ENCODE peak calls at places on chromosome 15, in eight cellular contexts. One of them, this sample, is unnamed.

GRCh38 chr15:39365873-39366272 is 215.0 kb upstream of the THBS1 start:
- DNase-seq in right lobe of liver: no peak
- DNase-seq in GM23248: no peak
- DNase-seq in CD8-positive, alpha-beta T cell: no peak
- DNase-seq in stomach: no peak
- DNase-seq in CD8-positive, alpha-beta memory T cell: no peak
- DNase-seq in fibroblast of lung: no peak
- DNase-seq in IMR-90: no peak
- DNase-seq in this sample: no peak

GRCh38 chr15:48358681-48359152 is 27.5 kb downstream of the DUT start:
- DNase-seq in right lobe of liver: no peak
- DNase-seq in GM23248: peak; percentile 47
- DNase-seq in CD8-positive, alpha-beta T cell: no peak
- DNase-seq in stomach: no peak
- DNase-seq in CD8-positive, alpha-beta memory T cell: no peak
- DNase-seq in fibroblast of lung: peak; percentile 46
- DNase-seq in IMR-90: peak; percentile 51
- DNase-seq in this sample: no peak

GRCh38 chr15:81155375-81156218 is 21.5 kb downstream of the CFAP161 start:
- DNase-seq in right lobe of liver: no peak
- DNase-seq in GM23248: peak; percentile 80
- DNase-seq in CD8-positive, alpha-beta T cell: no peak
- DNase-seq in stomach: peak; percentile 36
- DNase-seq in CD8-positive, alpha-beta memory T cell: no peak
- DNase-seq in fibroblast of lung: peak; percentile 46
- DNase-seq in IMR-90: peak; percentile 77
- DNase-seq in this sample: peak; percentile 28

GRCh38 chr15:90064931-90065681 is 37.2 kb downstream of the IDH2 start:
- DNase-seq in right lobe of liver: peak; percentile 78
- DNase-seq in GM23248: no peak
- DNase-seq in CD8-positive, alpha-beta T cell: no peak
- DNase-seq in stomach: no peak
- DNase-seq in CD8-positive, alpha-beta memory T cell: no peak
- DNase-seq in fibroblast of lung: no peak
- DNase-seq in IMR-90: no peak
- DNase-seq in this sample: peak; percentile 73

GRCh38 chr15:90191344-90191687 is 9.8 kb upstream of the SEMA4B start:
- DNase-seq in right lobe of liver: no peak
- DNase-seq in GM23248: no peak
- DNase-seq in CD8-positive, alpha-beta T cell: no peak
- DNase-seq in stomach: no peak
- DNase-seq in CD8-positive, alpha-beta memory T cell: no peak
- DNase-seq in fibroblast of lung: no peak
- DNase-seq in IMR-90: no peak
- DNase-seq in this sample: no peak

GRCh38 chr15:63551400-63551799 is 45.8 kb upstream of the FBXL22 start:
- DNase-seq in right lobe of liver: no peak
- DNase-seq in GM23248: peak; percentile 73
- DNase-seq in CD8-positive, alpha-beta T cell: no peak
- DNase-seq in stomach: no peak
- DNase-seq in CD8-positive, alpha-beta memory T cell: no peak
- DNase-seq in fibroblast of lung: peak; percentile 59
- DNase-seq in IMR-90: peak; percentile 85
- DNase-seq in this sample: no peak

GRCh38 chr15:52109559-52110451 is 2.8 kb downstream of the BCL2L10 start:
- DNase-seq in right lobe of liver: no peak
- DNase-seq in GM23248: no peak
- DNase-seq in CD8-positive, alpha-beta T cell: no peak
- DNase-seq in stomach: no peak
- DNase-seq in CD8-positive, alpha-beta memory T cell: no peak
- DNase-seq in fibroblast of lung: no peak
- DNase-seq in IMR-90: no peak
- DNase-seq in this sample: no peak

GRCh38 chr15:75712668-75713337 is at the start of gene CSPG4:
- DNase-seq in right lobe of liver: peak; percentile 56
- DNase-seq in GM23248: peak; percentile 90
- DNase-seq in CD8-positive, alpha-beta T cell: no peak
- DNase-seq in stomach: peak; percentile 57
- DNase-seq in CD8-positive, alpha-beta memory T cell: no peak
- DNase-seq in fibroblast of lung: peak; percentile 81
- DNase-seq in IMR-90: peak; percentile 73
- DNase-seq in this sample: no peak

GRCh38 chr15:52805351-52806283 is 15.5 kb upstream of the ONECUT1 start:
- DNase-seq in right lobe of liver: peak; percentile 69
- DNase-seq in GM23248: peak; percentile 32
- DNase-seq in CD8-positive, alpha-beta T cell: no peak
- DNase-seq in stomach: no peak
- DNase-seq in CD8-positive, alpha-beta memory T cell: no peak
- DNase-seq in fibroblast of lung: no peak
- DNase-seq in IMR-90: no peak
- DNase-seq in this sample: no peak

DNA sequence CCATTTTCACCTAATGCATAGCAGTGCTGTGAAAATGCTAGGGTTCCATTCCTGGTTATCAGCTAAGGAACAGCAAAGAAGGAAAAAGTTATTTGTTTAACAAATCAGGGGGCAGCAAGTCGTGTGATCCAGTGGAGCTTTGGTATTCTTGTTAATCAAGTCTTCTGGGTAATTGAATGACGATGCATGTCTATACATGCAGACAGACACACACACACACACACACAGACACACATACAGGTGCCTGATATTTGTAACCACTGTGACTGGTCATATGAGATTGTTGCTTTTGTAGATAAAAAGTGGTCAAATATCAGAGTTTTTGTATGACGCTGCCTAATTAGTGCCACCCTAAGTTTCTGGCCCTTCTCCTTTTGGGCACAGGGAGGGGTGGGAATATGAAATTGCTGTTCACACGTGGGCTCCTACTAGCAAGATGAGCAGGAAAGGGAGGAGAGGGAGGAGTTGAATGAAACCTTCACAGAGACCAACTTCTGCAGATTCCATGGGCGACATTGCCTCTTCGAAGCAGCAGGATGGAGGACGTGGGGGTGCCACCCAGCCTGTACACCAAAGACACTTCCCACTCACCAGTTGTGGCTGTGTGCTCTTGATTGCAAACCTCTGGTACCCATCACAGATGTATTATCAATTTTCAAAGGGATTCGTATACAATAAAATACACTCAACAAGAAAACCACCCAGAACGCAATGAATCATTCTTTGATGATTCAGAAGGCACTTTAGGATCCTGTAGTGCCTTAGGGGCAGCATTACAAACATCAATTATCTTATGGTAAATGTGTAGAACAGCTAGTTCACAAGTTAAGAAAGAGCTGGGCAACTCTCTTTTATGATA is 281.9 kb upstream of the ICE2 start:
- DNase-seq in right lobe of liver: no peak
- DNase-seq in GM23248: peak; percentile 73
- DNase-seq in CD8-positive, alpha-beta T cell: no peak
- DNase-seq in stomach: no peak
- DNase-seq in CD8-positive, alpha-beta memory T cell: no peak
- DNase-seq in fibroblast of lung: peak; percentile 48
- DNase-seq in IMR-90: peak; percentile 65
- DNase-seq in this sample: no peak
- H3K4me3 ChIP-seq in right lobe of liver: no peak overlapping the region
- H3K4me3 ChIP-seq in GM23248: no peak overlapping the region
- H3K4me3 ChIP-seq in CD8-positive, alpha-beta T cell: no peak overlapping the region
- H3K4me3 ChIP-seq in stomach: no peak overlapping the region
- H3K4me3 ChIP-seq in CD8-positive, alpha-beta memory T cell: no peak overlapping the region
- H3K4me3 ChIP-seq in fibroblast of lung: no peak overlapping the region
- H3K4me3 ChIP-seq in IMR-90: no peak overlapping the region
- H3K4me3 ChIP-seq in this sample: no peak overlapping the region

GRCh38 chr15:70422342-70422741 is 324.6 kb upstream of the TLE3 start:
- DNase-seq in right lobe of liver: no peak
- DNase-seq in GM23248: no peak
- DNase-seq in CD8-positive, alpha-beta T cell: no peak
- DNase-seq in stomach: no peak
- DNase-seq in CD8-positive, alpha-beta memory T cell: no peak
- DNase-seq in fibroblast of lung: no peak
- DNase-seq in IMR-90: no peak
- DNase-seq in this sample: no peak
- H3K27me3 ChIP-seq in right lobe of liver: no peaks in the 10 kb centered on the region
- H3K27me3 ChIP-seq in GM23248: peaks cover 62% of the 10 kb centered on the region
- H3K27me3 ChIP-seq in CD8-positive, alpha-beta T cell: no peaks in the 10 kb centered on the region
- H3K27me3 ChIP-seq in stomach: no peaks in the 10 kb centered on the region
- H3K27me3 ChIP-seq in CD8-positive, alpha-beta memory T cell: no peaks in the 10 kb centered on the region
- H3K27me3 ChIP-seq in fibroblast of lung: peaks cover 30% of the 10 kb centered on the region
- H3K27me3 ChIP-seq in IMR-90: peaks cover 70% of the 10 kb centered on the region
- H3K27me3 ChIP-seq in this sample: no peaks in the 10 kb centered on the region

DNA sequence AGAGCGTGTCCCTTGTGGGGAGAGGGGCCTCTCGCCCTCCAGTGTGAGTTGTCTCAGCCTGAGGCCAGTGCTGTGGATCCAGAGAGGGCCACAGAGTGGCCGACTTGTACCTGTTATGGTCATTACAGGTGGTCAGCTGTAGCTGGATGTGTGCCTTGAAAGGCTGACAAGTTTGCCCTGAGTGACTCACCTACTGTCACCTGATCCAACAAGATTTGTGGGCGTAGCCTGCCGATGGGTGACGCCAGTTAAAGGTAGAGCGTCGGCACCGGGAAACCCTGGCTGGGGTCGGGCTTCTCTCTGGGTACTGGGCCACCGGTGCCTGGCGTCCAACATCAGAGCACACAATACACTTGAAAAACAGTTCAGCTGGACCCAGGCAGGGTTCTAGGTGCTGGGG is 2.8 kb upstream of the ISG20 start:
- DNase-seq in right lobe of liver: no peak
- DNase-seq in GM23248: no peak
- DNase-seq in CD8-positive, alpha-beta T cell: peak; percentile 77
- DNase-seq in stomach: peak; percentile 88
- DNase-seq in CD8-positive, alpha-beta memory T cell: peak; percentile 79
- DNase-seq in fibroblast of lung: no peak
- DNase-seq in IMR-90: no peak
- DNase-seq in this sample: no peak
- H3K4me3 ChIP-seq in right lobe of liver: no peak overlapping the region
- H3K4me3 ChIP-seq in GM23248: no peak overlapping the region
- H3K4me3 ChIP-seq in CD8-positive, alpha-beta T cell: peak overlapping the region; percentile 63
- H3K4me3 ChIP-seq in stomach: no peak overlapping the region
- H3K4me3 ChIP-seq in CD8-positive, alpha-beta memory T cell: peak overlapping the region; percentile 68
- H3K4me3 ChIP-seq in fibroblast of lung: no peak overlapping the region
- H3K4me3 ChIP-seq in IMR-90: no peak overlapping the region
- H3K4me3 ChIP-seq in this sample: no peak overlapping the region

DNA sequence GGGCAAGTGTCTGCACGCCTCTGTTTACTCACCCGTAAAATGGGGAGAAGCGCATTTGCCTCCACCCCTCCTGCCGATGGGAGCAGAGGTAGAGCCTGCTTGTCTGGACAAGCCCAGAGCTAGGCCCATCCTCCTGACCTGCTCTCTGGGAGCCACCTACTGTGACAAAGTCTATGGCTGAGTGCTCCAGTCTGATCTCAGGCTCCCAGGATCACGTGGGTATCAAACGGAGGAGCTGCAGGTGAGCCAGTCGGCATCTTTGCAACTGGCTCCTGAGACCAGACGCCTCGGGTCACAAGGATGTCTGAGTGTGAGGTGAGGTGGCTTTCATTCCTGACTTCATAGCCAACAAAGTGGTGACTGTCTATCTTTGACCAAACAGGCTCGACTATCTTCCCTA is 2.1 kb upstream of the ALDH1A3 start:
- DNase-seq in right lobe of liver: no peak
- DNase-seq in GM23248: no peak
- DNase-seq in CD8-positive, alpha-beta T cell: no peak
- DNase-seq in stomach: no peak
- DNase-seq in CD8-positive, alpha-beta memory T cell: no peak
- DNase-seq in fibroblast of lung: no peak
- DNase-seq in IMR-90: no peak
- DNase-seq in this sample: peak; percentile 19
- H3K27me3 ChIP-seq in right lobe of liver: no peaks in the 10 kb centered on the region
- H3K27me3 ChIP-seq in GM23248: peaks cover 3% of the 10 kb centered on the region
- H3K27me3 ChIP-seq in CD8-positive, alpha-beta T cell: peaks cover 2% of the 10 kb centered on the region
- H3K27me3 ChIP-seq in stomach: peaks cover 62% of the 10 kb centered on the region
- H3K27me3 ChIP-seq in CD8-positive, alpha-beta memory T cell: peaks cover 5% of the 10 kb centered on the region
- H3K27me3 ChIP-seq in fibroblast of lung: peaks cover 33% of the 10 kb centered on the region
- H3K27me3 ChIP-seq in IMR-90: peaks cover 64% of the 10 kb centered on the region
- H3K27me3 ChIP-seq in this sample: no peaks in the 10 kb centered on the region

GRCh38 chr15:78563092-78563491 is 2.2 kb upstream of the CHRNA5 start:
- DNase-seq in right lobe of liver: no peak
- DNase-seq in GM23248: no peak
- DNase-seq in CD8-positive, alpha-beta T cell: no peak
- DNase-seq in stomach: no peak
- DNase-seq in CD8-positive, alpha-beta memory T cell: no peak
- DNase-seq in fibroblast of lung: no peak
- DNase-seq in IMR-90: no peak
- DNase-seq in this sample: no peak
- H3K4me3 ChIP-seq in right lobe of liver: no peak overlapping the region
- H3K4me3 ChIP-seq in GM23248: no peak overlapping the region
- H3K4me3 ChIP-seq in CD8-positive, alpha-beta T cell: no peak overlapping the region
- H3K4me3 ChIP-seq in stomach: no peak overlapping the region
- H3K4me3 ChIP-seq in CD8-positive, alpha-beta memory T cell: no peak overlapping the region
- H3K4me3 ChIP-seq in fibroblast of lung: no peak overlapping the region
- H3K4me3 ChIP-seq in IMR-90: no peak overlapping the region
- H3K4me3 ChIP-seq in this sample: no peak overlapping the region

DNA sequence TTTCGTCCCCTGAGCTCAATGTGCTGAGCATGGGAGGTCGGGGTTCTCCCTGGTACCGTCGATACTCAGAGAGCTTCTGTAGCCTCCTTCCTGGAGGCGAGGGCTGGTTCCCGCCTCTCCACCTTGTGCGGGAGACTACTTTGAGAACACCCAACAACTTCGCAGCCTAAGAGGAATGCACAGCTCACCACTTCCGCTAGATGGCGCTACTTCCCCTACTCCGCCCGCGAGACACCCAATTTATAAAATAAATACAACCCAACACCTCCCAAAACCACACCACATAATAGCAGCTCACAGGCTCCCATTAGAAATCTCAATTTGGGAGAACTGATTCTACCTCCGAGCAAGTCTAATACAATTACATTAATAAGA is 1.2 kb downstream of the RGMA start:
- DNase-seq in right lobe of liver: no peak
- DNase-seq in GM23248: peak; percentile 61
- DNase-seq in CD8-positive, alpha-beta T cell: peak; percentile 62
- DNase-seq in stomach: peak; percentile 70
- DNase-seq in CD8-positive, alpha-beta memory T cell: peak; percentile 67
- DNase-seq in fibroblast of lung: peak; percentile 44
- DNase-seq in IMR-90: peak; percentile 5
- DNase-seq in this sample: peak; percentile 52
- H3K27me3 ChIP-seq in right lobe of liver: peaks cover 8% of the 10 kb centered on the region
- H3K27me3 ChIP-seq in GM23248: peaks cover 86% of the 10 kb centered on the region
- H3K27me3 ChIP-seq in CD8-positive, alpha-beta T cell: peaks cover 19% of the 10 kb centered on the region
- H3K27me3 ChIP-seq in stomach: peaks cover 87% of the 10 kb centered on the region
- H3K27me3 ChIP-seq in CD8-positive, alpha-beta memory T cell: peaks cover 26% of the 10 kb centered on the region
- H3K27me3 ChIP-seq in fibroblast of lung: peaks cover 30% of the 10 kb centered on the region
- H3K27me3 ChIP-seq in IMR-90: peaks cover 59% of the 10 kb centered on the region
- H3K27me3 ChIP-seq in this sample: peaks cover 96% of the 10 kb centered on the region

DNA sequence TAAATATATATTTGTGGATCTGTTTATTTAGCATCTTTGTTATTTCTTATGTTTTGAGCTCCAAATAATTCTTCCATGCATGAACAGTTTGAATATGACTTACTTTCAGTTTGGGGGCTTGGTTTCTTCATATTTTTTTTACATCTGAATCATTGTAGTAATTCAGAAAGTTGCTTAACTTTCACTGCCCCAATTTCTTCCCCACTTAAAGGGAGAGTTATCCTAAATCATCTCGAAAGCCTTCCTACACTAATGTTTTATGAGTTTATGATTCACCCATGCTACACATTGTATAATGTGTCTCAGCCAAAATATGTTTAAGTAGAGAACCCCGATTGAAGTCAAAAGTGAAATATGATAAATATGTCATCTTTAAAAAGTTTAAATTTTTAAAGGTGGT is 47.8 kb downstream of the SPRED1 start:
- DNase-seq in right lobe of liver: no peak
- DNase-seq in GM23248: peak; percentile 37
- DNase-seq in CD8-positive, alpha-beta T cell: no peak
- DNase-seq in stomach: no peak
- DNase-seq in CD8-positive, alpha-beta memory T cell: no peak
- DNase-seq in fibroblast of lung: no peak
- DNase-seq in IMR-90: peak; percentile 34
- DNase-seq in this sample: no peak
- H3K4me3 ChIP-seq in right lobe of liver: no peak overlapping the region
- H3K4me3 ChIP-seq in GM23248: peak overlapping the region; percentile 5
- H3K4me3 ChIP-seq in CD8-positive, alpha-beta T cell: no peak overlapping the region
- H3K4me3 ChIP-seq in stomach: no peak overlapping the region
- H3K4me3 ChIP-seq in CD8-positive, alpha-beta memory T cell: no peak overlapping the region
- H3K4me3 ChIP-seq in fibroblast of lung: no peak overlapping the region
- H3K4me3 ChIP-seq in IMR-90: no peak overlapping the region
- H3K4me3 ChIP-seq in this sample: no peak overlapping the region